ENCODE peak calls at places on chromosomes 12 and 14, in nine cellular contexts. Q, G, N, Z, J, L, S, O and D are unnamed samples.

GRCh38 chr12:79689477-79690155 is 1.1 kb downstream of the PAWR start:
- ATAC-seq in Q (peak), G (no peak), N (peak), Z (peak), J (peak), L (no peak), S (peak), O (peak), D (no peak)

GRCh38 chr14:102187583-102188001 is 47.9 kb downstream of the WDR20 start:
- ATAC-seq in Q (peak), G (peak), N (no peak), Z (no peak), J (peak), L (no peak), S (no peak), O (peak), D (peak)

GRCh38 chr12:41185946-41186345 is 2.2 kb upstream of the PDZRN4 start:
- ATAC-seq in Q (no peak), G (no peak), N (peak), Z (no peak), J (no peak), L (no peak), S (no peak), O (no peak), D (no peak)

GRCh38 chr14:90228478-90228877 is 27.9 kb upstream of the PSMC1 start:
- ATAC-seq in Q (no peak), G (no peak), N (no peak), Z (no peak), J (no peak), L (no peak), S (no peak), O (no peak), D (no peak)

GRCh38 chr12:69936214-69936731 is 111.2 kb downstream of the MYRFL start:
- ATAC-seq in Q (no peak), G (no peak), N (no peak), Z (no peak), J (no peak), L (no peak), S (no peak), O (no peak), D (peak)

GRCh38 chr12:54368016-54368708 is 3.9 kb upstream of the GPR84 start:
- ATAC-seq in Q (no peak), G (peak), N (peak), Z (peak), J (no peak), L (peak), S (peak), O (no peak), D (no peak)

GRCh38 chr12:31300783-31301182 is 25.2 kb downstream of the SINHCAF start:
- ATAC-seq in Q (no peak), G (no peak), N (peak), Z (no peak), J (no peak), L (no peak), S (no peak), O (no peak), D (no peak)

GRCh38 chr14:22505751-22506710 is 83.0 kb downstream of the DAD1 start:
- ATAC-seq in Q (no peak), G (no peak), N (peak), Z (peak), J (no peak), L (peak), S (no peak), O (no peak), D (no peak)

GRCh38 chr12:1362143-1362542 is 232.2 kb downstream of the FBXL14 start:
- ATAC-seq in Q (peak), G (no peak), N (no peak), Z (no peak), J (no peak), L (no peak), S (no peak), O (no peak), D (no peak)

GRCh38 chr12:89731064-89731463 is 22.4 kb upstream of the ATP2B1 start:
- ATAC-seq in Q (no peak), G (no peak), N (no peak), Z (no peak), J (no peak), L (no peak), S (no peak), O (no peak), D (no peak)

GRCh38 chr12:6370994-6371754 is 4.2 kb downstream of the SCNN1A start:
- ATAC-seq in Q (peak), G (peak), N (no peak), Z (no peak), J (no peak), L (no peak), S (peak), O (no peak), D (peak)

GRCh38 chr12:105492591-105492990 is 162.1 kb downstream of the C12orf75 start:
- ATAC-seq in Q (no peak), G (no peak), N (no peak), Z (no peak), J (no peak), L (no peak), S (no peak), O (no peak), D (no peak)

GRCh38 chr14:47389520-47389919 is 285.9 kb downstream of the MDGA2 start:
- ATAC-seq in Q (no peak), G (no peak), N (no peak), Z (no peak), J (no peak), L (no peak), S (no peak), O (no peak), D (no peak)

GRCh38 chr12:13082866-13083265 is 20.6 kb downstream of the GSG1 start:
- ATAC-seq in Q (no peak), G (no peak), N (no peak), Z (no peak), J (no peak), L (no peak), S (no peak), O (no peak), D (no peak)

GRCh38 chr12:111175404-111175803 is 193.5 kb downstream of the PHETA1 start:
- ATAC-seq in Q (no peak), G (no peak), N (peak), Z (no peak), J (no peak), L (no peak), S (no peak), O (no peak), D (no peak)

GRCh38 chr12:31478425-31478824 is 112.5 kb downstream of the DENND5B start:
- ATAC-seq in Q (no peak), G (no peak), N (no peak), Z (no peak), J (no peak), L (no peak), S (no peak), O (no peak), D (no peak)

GRCh38 chr14:76546426-76547221 is 170.7 kb downstream of the ESRRB start:
- ATAC-seq in Q (peak), G (no peak), N (peak), Z (no peak), J (no peak), L (no peak), S (no peak), O (no peak), D (peak)

GRCh38 chr12:106288510-106289195 is 13.9 kb upstream of the TCP11L2 start:
- ATAC-seq in Q (peak), G (peak), N (no peak), Z (peak), J (no peak), L (no peak), S (peak), O (no peak), D (peak)

GRCh38 chr12:128974881-128975280 is 121.6 kb downstream of the GLT1D1 start:
- ATAC-seq in Q (no peak), G (no peak), N (no peak), Z (no peak), J (no peak), L (no peak), S (no peak), O (no peak), D (no peak)

GRCh38 chr12:27564612-27565213 is 40.7 kb downstream of the PPFIBP1 start:
- ATAC-seq in Q (peak), G (peak), N (no peak), Z (no peak), J (peak), L (no peak), S (no peak), O (no peak), D (peak)

GRCh38 chr14:23614395-23614828 is 21.8 kb upstream of the DHRS2 start:
- ATAC-seq in Q (no peak), G (no peak), N (no peak), Z (no peak), J (no peak), L (no peak), S (no peak), O (no peak), D (no peak)

GRCh38 chr12:638948-639557 is 24.2 kb downstream of the NINJ2 start:
- ATAC-seq in Q (no peak), G (no peak), N (no peak), Z (no peak), J (no peak), L (peak), S (no peak), O (no peak), D (no peak)

GRCh38 chr12:105204916-105205315 is 31.1 kb downstream of the APPL2 start:
- ATAC-seq in Q (no peak), G (peak), N (no peak), Z (no peak), J (no peak), L (no peak), S (peak), O (peak), D (peak)

GRCh38 chr14:85532981-85533820 is 3.3 kb downstream of the FLRT2 start:
- ATAC-seq in Q (peak), G (no peak), N (no peak), Z (no peak), J (peak), L (no peak), S (no peak), O (peak), D (peak)

GRCh38 chr14:103731916-103732867 is 16.6 kb downstream of the ZFYVE21 start:
- ATAC-seq in Q (no peak), G (no peak), N (no peak), Z (no peak), J (no peak), L (no peak), S (no peak), O (no peak), D (no peak)

GRCh38 chr14:72565200-72565599 is 328.7 kb downstream of the DPF3 start:
- ATAC-seq in Q (peak), G (no peak), N (no peak), Z (no peak), J (peak), L (no peak), S (no peak), O (peak), D (no peak)

GRCh38 chr12:101567918-101568317 is 26.9 kb upstream of the MYBPC1 start:
- ATAC-seq in Q (no peak), G (no peak), N (no peak), Z (no peak), J (no peak), L (no peak), S (no peak), O (no peak), D (no peak)

GRCh38 chr14:80404413-80404812 is 193.1 kb upstream of the DIO2 start:
- ATAC-seq in Q (no peak), G (no peak), N (no peak), Z (no peak), J (no peak), L (no peak), S (no peak), O (no peak), D (no peak)

GRCh38 chr12:113228394-113229028 is 7.2 kb downstream of the TPCN1 start:
- ATAC-seq in Q (peak), G (peak), N (no peak), Z (no peak), J (peak), L (no peak), S (peak), O (no peak), D (peak)

GRCh38 chr12:113940357-113940756 is 25.8 kb downstream of the RBM19 start:
- ATAC-seq in Q (no peak), G (no peak), N (no peak), Z (no peak), J (no peak), L (no peak), S (no peak), O (no peak), D (no peak)

GRCh38 chr12:71626098-71626497 is 37.5 kb downstream of the ZFC3H1 start:
- ATAC-seq in Q (no peak), G (no peak), N (peak), Z (no peak), J (peak), L (no peak), S (no peak), O (no peak), D (no peak)